ENCODE peak calls at places on chromosomes 6 and 20, in nine cellular contexts. V is HCT116; E is HT-29; U is cardiac fibroblast; T is stimulated activated CD4-positive, alpha-beta T cell treated with anti-CD3 and anti-CD28 coated beads, Interleukin-2, amount 100 ng/mL, for 24 hours; Y is T1000; O is GF-D8; A is epithelial cell of esophagus; D is HTR-8/SVneo. R is an unnamed sample.

GRCh38 chr20:45011108-45011526 is 44.8 kb downstream of the STK4 start:
- DNase-seq in D (peak), E (peak), Y (peak), O (no peak), U (peak), T (peak), V (peak), A (peak), R (peak)

GRCh38 chr6:3288711-3289663 is 30.2 kb downstream of the PSMG4 start:
- DNase-seq in A (no peak), V (no peak), D (no peak), T (no peak), O (no peak), E (no peak), Y (no peak), U (no peak), R (no peak)

GRCh38 chr6:111870054-111870750 is 3.0 kb downstream of the FYN start:
- DNase-seq in U (no peak), T (no peak), V (no peak), D (no peak), A (no peak), O (no peak), E (peak), Y (no peak), R (peak)

GRCh38 chr20:58064411-58065010 is 163.9 kb downstream of the ANKRD60 start:
- DNase-seq in U (no peak), V (no peak), A (no peak), Y (no peak), E (no peak), D (no peak), O (no peak), T (no peak), R (no peak)

GRCh38 chr6:23483896-23484295 is 642.1 kb upstream of the NRSN1 start:
- DNase-seq in U (no peak), E (no peak), D (no peak), Y (no peak), A (peak), V (no peak), O (no peak), T (no peak), R (no peak)

GRCh38 chr6:113082691-113083090 is 735.6 kb downstream of the RFPL4B start:
- DNase-seq in U (peak), O (no peak), V (no peak), D (peak), E (no peak), Y (no peak), T (no peak), A (peak), R (no peak)

GRCh38 chr20:55888655-55889054 is 116.7 kb downstream of the CBLN4 start:
- DNase-seq in U (peak), E (peak), D (no peak), Y (no peak), T (no peak), V (no peak), A (no peak), O (no peak), R (no peak)

GRCh38 chr6:137975058-137975940 is 108.2 kb downstream of the TNFAIP3 start:
- DNase-seq in V (peak), U (peak), E (peak), Y (no peak), O (peak), D (no peak), A (peak), T (no peak), R (no peak)

GRCh38 chr6:117432273-117432672 is 6.5 kb upstream of the ROS1 start:
- DNase-seq in U (peak), V (no peak), Y (no peak), D (no peak), E (no peak), T (no peak), A (no peak), O (no peak), R (no peak)

GRCh38 chr20:62774076-62774714 is 22.1 kb upstream of the MRGBP start:
- DNase-seq in A (no peak), O (no peak), T (no peak), E (no peak), Y (no peak), V (no peak), U (no peak), D (no peak), R (no peak)

GRCh38 chr6:2226775-2227174 is 18.6 kb downstream of the GMDS start:
- DNase-seq in V (no peak), A (no peak), T (no peak), D (no peak), O (no peak), E (no peak), U (no peak), Y (no peak), R (no peak)

GRCh38 chr20:50366270-50367103 is 143.7 kb upstream of the PTPN1 start:
- DNase-seq in D (no peak), A (peak), U (peak), Y (peak), T (peak), V (no peak), E (peak), O (peak), R (peak)

GRCh38 chr6:154993710-154994109 is 1.4 kb upstream of the TIAM2 start:
- DNase-seq in V (no peak), D (no peak), A (no peak), T (no peak), U (no peak), E (no peak), Y (no peak), O (no peak), R (no peak)

GRCh38 chr20:49717693-49718092 is 4.0 kb upstream of the B4GALT5 start:
- DNase-seq in T (no peak), V (peak), Y (no peak), U (no peak), O (no peak), D (no peak), A (peak), E (peak), R (peak)

GRCh38 chr6:132483779-132484679 is 28.9 kb downstream of the STX7 start:
- DNase-seq in D (peak), A (peak), Y (no peak), T (peak), E (peak), V (peak), U (peak), O (peak), R (peak)

GRCh38 chr6:5737460-5737859 is 269.3 kb downstream of the NRN1 start:
- DNase-seq in A (no peak), V (no peak), D (no peak), O (no peak), U (no peak), E (no peak), Y (no peak), T (no peak), R (no peak)

GRCh38 chr20:46400253-46400652 is 6.2 kb downstream of the ELMO2 start:
- DNase-seq in V (no peak), E (peak), T (no peak), A (peak), D (no peak), Y (no peak), O (peak), U (peak), R (no peak)

GRCh38 chr20:63378626-63379025 is 17.5 kb upstream of the CHRNA4 start:
- DNase-seq in V (no peak), O (no peak), D (no peak), E (no peak), U (no peak), T (no peak), Y (no peak), A (no peak), R (no peak)

GRCh38 chr6:168041928-168042327 is 37.1 kb downstream of the FRMD1 start:
- DNase-seq in Y (no peak), E (peak), U (no peak), A (no peak), T (no peak), D (no peak), V (no peak), O (no peak), R (no peak)

GRCh38 chr20:15703171-15703911 is 869.9 kb downstream of the KIF16B start:
- DNase-seq in O (no peak), Y (peak), A (peak), D (no peak), V (no peak), E (peak), U (peak), T (no peak), R (peak)

GRCh38 chr6:91081452-91082067 is 494.7 kb upstream of the MAP3K7 start:
- DNase-seq in U (peak), T (no peak), D (peak), E (peak), Y (no peak), A (peak), V (peak), O (no peak), R (peak)

GRCh38 chr6:167005350-167006159 is 6.4 kb downstream of the CEP43 start:
- DNase-seq in Y (no peak), A (no peak), E (no peak), U (peak), D (no peak), V (no peak), T (no peak), O (no peak), R (no peak)

GRCh38 chr6:111771084-111771411 is 102.2 kb downstream of the FYN start:
- DNase-seq in A (no peak), D (no peak), O (no peak), Y (no peak), E (no peak), T (no peak), U (no peak), V (no peak), R (no peak)

GRCh38 chr6:105804436-105804835 is 281.7 kb upstream of the PRDM1 start:
- DNase-seq in D (peak), U (peak), V (no peak), O (no peak), E (no peak), T (no peak), Y (no peak), A (peak), R (no peak)

GRCh38 chr6:126176266-126176665 is 163.6 kb upstream of the CENPW start:
- DNase-seq in U (peak), Y (no peak), D (no peak), E (peak), V (no peak), T (no peak), O (peak), A (no peak), R (peak)

GRCh38 chr20:52652271-52652670 is 319.9 kb upstream of the TSHZ2 start:
- DNase-seq in D (no peak), V (no peak), Y (no peak), U (no peak), A (no peak), O (peak), T (no peak), E (no peak), R (peak)

GRCh38 chr6:119128252-119128912 is 49.9 kb upstream of the FAM184A start:
- DNase-seq in Y (no peak), E (no peak), A (no peak), V (no peak), O (no peak), U (no peak), T (no peak), D (no peak), R (no peak)

GRCh38 chr6:90049295-90049694 is 155.0 kb downstream of the GJA10 start:
- DNase-seq in Y (no peak), D (no peak), A (no peak), V (no peak), O (no peak), E (no peak), T (no peak), U (no peak), R (no peak)

GRCh38 chr6:121515615-121516265 is 80.3 kb downstream of the GJA1 start:
- DNase-seq in D (no peak), V (no peak), T (no peak), O (no peak), Y (no peak), E (no peak), U (peak), A (peak), R (no peak)

GRCh38 chr6:144993870-144994269 is 708.7 kb downstream of the UTRN start:
- DNase-seq in V (no peak), O (no peak), D (peak), Y (no peak), A (peak), E (no peak), T (no peak), U (peak), R (no peak)